ENCODE peak calls at places on chromosomes 2 and 18, in six cellular contexts. One of them, this sample, is unnamed.

GRCh38 chr2:240568678-240569522 is 616 bp downstream of the RNPEPL1 start:
- DNase-seq in NCI-H510A treated with DMSO at 0.1 percent for 48 hours: peak
- DNase-seq in cerebellar cortex: peak
- DNase-seq in stimulated activated CD4-positive, alpha-beta T cell treated with anti-CD3 and anti-CD28 coated beads, Interleukin-1b, Interleukin-23, amount 100 ng/mL, for 4 hours: peak
- DNase-seq in CD4-positive, alpha-beta T cell: peak
- DNase-seq in left ventricle myocardium inferior: peak
- DNase-seq in this sample: peak

GRCh38 chr2:174335605-174336402 is 1.1 kb downstream of the SP9 start:
- DNase-seq in NCI-H510A treated with DMSO at 0.1 percent for 48 hours: peak
- DNase-seq in cerebellar cortex: no peak
- DNase-seq in stimulated activated CD4-positive, alpha-beta T cell treated with anti-CD3 and anti-CD28 coated beads, Interleukin-1b, Interleukin-23, amount 100 ng/mL, for 4 hours: no peak
- DNase-seq in CD4-positive, alpha-beta T cell: no peak
- DNase-seq in left ventricle myocardium inferior: no peak
- DNase-seq in this sample: peak

GRCh38 chr18:4017479-4017878 is 437.6 kb downstream of the DLGAP1 start:
- DNase-seq in NCI-H510A treated with DMSO at 0.1 percent for 48 hours: peak
- DNase-seq in cerebellar cortex: peak
- DNase-seq in stimulated activated CD4-positive, alpha-beta T cell treated with anti-CD3 and anti-CD28 coated beads, Interleukin-1b, Interleukin-23, amount 100 ng/mL, for 4 hours: no peak
- DNase-seq in CD4-positive, alpha-beta T cell: no peak
- DNase-seq in left ventricle myocardium inferior: no peak
- DNase-seq in this sample: peak

GRCh38 chr2:58558866-58559265 is 317.7 kb upstream of the FANCL start:
- DNase-seq in NCI-H510A treated with DMSO at 0.1 percent for 48 hours: peak
- DNase-seq in cerebellar cortex: no peak
- DNase-seq in stimulated activated CD4-positive, alpha-beta T cell treated with anti-CD3 and anti-CD28 coated beads, Interleukin-1b, Interleukin-23, amount 100 ng/mL, for 4 hours: no peak
- DNase-seq in CD4-positive, alpha-beta T cell: no peak
- DNase-seq in left ventricle myocardium inferior: no peak
- DNase-seq in this sample: no peak

GRCh38 chr18:9987931-9988330 is 74.1 kb downstream of the VAPA start:
- DNase-seq in NCI-H510A treated with DMSO at 0.1 percent for 48 hours: no peak
- DNase-seq in cerebellar cortex: no peak
- DNase-seq in stimulated activated CD4-positive, alpha-beta T cell treated with anti-CD3 and anti-CD28 coated beads, Interleukin-1b, Interleukin-23, amount 100 ng/mL, for 4 hours: no peak
- DNase-seq in CD4-positive, alpha-beta T cell: no peak
- DNase-seq in left ventricle myocardium inferior: no peak
- DNase-seq in this sample: no peak

GRCh38 chr2:164898475-164898874 is 56.9 kb downstream of the SLC38A11 start:
- DNase-seq in NCI-H510A treated with DMSO at 0.1 percent for 48 hours: no peak
- DNase-seq in cerebellar cortex: no peak
- DNase-seq in stimulated activated CD4-positive, alpha-beta T cell treated with anti-CD3 and anti-CD28 coated beads, Interleukin-1b, Interleukin-23, amount 100 ng/mL, for 4 hours: no peak
- DNase-seq in CD4-positive, alpha-beta T cell: no peak
- DNase-seq in left ventricle myocardium inferior: no peak
- DNase-seq in this sample: no peak

GRCh38 chr18:8750954-8751415 is 45.6 kb downstream of the MTCL1 start:
- DNase-seq in NCI-H510A treated with DMSO at 0.1 percent for 48 hours: no peak
- DNase-seq in cerebellar cortex: no peak
- DNase-seq in stimulated activated CD4-positive, alpha-beta T cell treated with anti-CD3 and anti-CD28 coated beads, Interleukin-1b, Interleukin-23, amount 100 ng/mL, for 4 hours: no peak
- DNase-seq in CD4-positive, alpha-beta T cell: no peak
- DNase-seq in left ventricle myocardium inferior: no peak
- DNase-seq in this sample: no peak

GRCh38 chr2:156538083-156538504 is 101.9 kb downstream of the GPD2 start:
- DNase-seq in NCI-H510A treated with DMSO at 0.1 percent for 48 hours: no peak
- DNase-seq in cerebellar cortex: no peak
- DNase-seq in stimulated activated CD4-positive, alpha-beta T cell treated with anti-CD3 and anti-CD28 coated beads, Interleukin-1b, Interleukin-23, amount 100 ng/mL, for 4 hours: no peak
- DNase-seq in CD4-positive, alpha-beta T cell: no peak
- DNase-seq in left ventricle myocardium inferior: no peak
- DNase-seq in this sample: no peak

GRCh38 chr2:147679664-147680502 is 164.9 kb upstream of the ACVR2A start:
- DNase-seq in NCI-H510A treated with DMSO at 0.1 percent for 48 hours: peak
- DNase-seq in cerebellar cortex: no peak
- DNase-seq in stimulated activated CD4-positive, alpha-beta T cell treated with anti-CD3 and anti-CD28 coated beads, Interleukin-1b, Interleukin-23, amount 100 ng/mL, for 4 hours: no peak
- DNase-seq in CD4-positive, alpha-beta T cell: no peak
- DNase-seq in left ventricle myocardium inferior: no peak
- DNase-seq in this sample: peak

GRCh38 chr2:78383576-78383975 is 641.9 kb upstream of the REG3G start:
- DNase-seq in NCI-H510A treated with DMSO at 0.1 percent for 48 hours: no peak
- DNase-seq in cerebellar cortex: no peak
- DNase-seq in stimulated activated CD4-positive, alpha-beta T cell treated with anti-CD3 and anti-CD28 coated beads, Interleukin-1b, Interleukin-23, amount 100 ng/mL, for 4 hours: no peak
- DNase-seq in CD4-positive, alpha-beta T cell: no peak
- DNase-seq in left ventricle myocardium inferior: no peak
- DNase-seq in this sample: no peak

GRCh38 chr2:63792523-63792922 is 49.2 kb upstream of the UGP2 start:
- DNase-seq in NCI-H510A treated with DMSO at 0.1 percent for 48 hours: no peak
- DNase-seq in cerebellar cortex: no peak
- DNase-seq in stimulated activated CD4-positive, alpha-beta T cell treated with anti-CD3 and anti-CD28 coated beads, Interleukin-1b, Interleukin-23, amount 100 ng/mL, for 4 hours: no peak
- DNase-seq in CD4-positive, alpha-beta T cell: no peak
- DNase-seq in left ventricle myocardium inferior: no peak
- DNase-seq in this sample: no peak

GRCh38 chr2:62573137-62573731 is 67.2 kb upstream of the TMEM17 start:
- DNase-seq in NCI-H510A treated with DMSO at 0.1 percent for 48 hours: no peak
- DNase-seq in cerebellar cortex: no peak
- DNase-seq in stimulated activated CD4-positive, alpha-beta T cell treated with anti-CD3 and anti-CD28 coated beads, Interleukin-1b, Interleukin-23, amount 100 ng/mL, for 4 hours: no peak
- DNase-seq in CD4-positive, alpha-beta T cell: no peak
- DNase-seq in left ventricle myocardium inferior: no peak
- DNase-seq in this sample: no peak

GRCh38 chr18:51588616-51589015 is 391.1 kb upstream of the MEX3C start:
- DNase-seq in NCI-H510A treated with DMSO at 0.1 percent for 48 hours: no peak
- DNase-seq in cerebellar cortex: no peak
- DNase-seq in stimulated activated CD4-positive, alpha-beta T cell treated with anti-CD3 and anti-CD28 coated beads, Interleukin-1b, Interleukin-23, amount 100 ng/mL, for 4 hours: no peak
- DNase-seq in CD4-positive, alpha-beta T cell: no peak
- DNase-seq in left ventricle myocardium inferior: no peak
- DNase-seq in this sample: no peak

GRCh38 chr2:240564571-240565266 is 3.6 kb upstream of the RNPEPL1 start:
- DNase-seq in NCI-H510A treated with DMSO at 0.1 percent for 48 hours: no peak
- DNase-seq in cerebellar cortex: no peak
- DNase-seq in stimulated activated CD4-positive, alpha-beta T cell treated with anti-CD3 and anti-CD28 coated beads, Interleukin-1b, Interleukin-23, amount 100 ng/mL, for 4 hours: no peak
- DNase-seq in CD4-positive, alpha-beta T cell: peak
- DNase-seq in left ventricle myocardium inferior: no peak
- DNase-seq in this sample: peak

GRCh38 chr2:210503622-210504300 is 27.2 kb upstream of the LANCL1 start:
- DNase-seq in NCI-H510A treated with DMSO at 0.1 percent for 48 hours: no peak
- DNase-seq in cerebellar cortex: peak
- DNase-seq in stimulated activated CD4-positive, alpha-beta T cell treated with anti-CD3 and anti-CD28 coated beads, Interleukin-1b, Interleukin-23, amount 100 ng/mL, for 4 hours: no peak
- DNase-seq in CD4-positive, alpha-beta T cell: no peak
- DNase-seq in left ventricle myocardium inferior: no peak
- DNase-seq in this sample: no peak

GRCh38 chr2:46014911-46015654 is 282.1 kb upstream of the EPAS1 start:
- DNase-seq in NCI-H510A treated with DMSO at 0.1 percent for 48 hours: no peak
- DNase-seq in cerebellar cortex: no peak
- DNase-seq in stimulated activated CD4-positive, alpha-beta T cell treated with anti-CD3 and anti-CD28 coated beads, Interleukin-1b, Interleukin-23, amount 100 ng/mL, for 4 hours: no peak
- DNase-seq in CD4-positive, alpha-beta T cell: no peak
- DNase-seq in left ventricle myocardium inferior: no peak
- DNase-seq in this sample: no peak

GRCh38 chr18:51867767-51868166 is 472.2 kb upstream of the DCC start:
- DNase-seq in NCI-H510A treated with DMSO at 0.1 percent for 48 hours: no peak
- DNase-seq in cerebellar cortex: no peak
- DNase-seq in stimulated activated CD4-positive, alpha-beta T cell treated with anti-CD3 and anti-CD28 coated beads, Interleukin-1b, Interleukin-23, amount 100 ng/mL, for 4 hours: no peak
- DNase-seq in CD4-positive, alpha-beta T cell: no peak
- DNase-seq in left ventricle myocardium inferior: no peak
- DNase-seq in this sample: no peak

GRCh38 chr2:10202136-10202535 is 79.6 kb downstream of the RRM2 start:
- DNase-seq in NCI-H510A treated with DMSO at 0.1 percent for 48 hours: no peak
- DNase-seq in cerebellar cortex: peak
- DNase-seq in stimulated activated CD4-positive, alpha-beta T cell treated with anti-CD3 and anti-CD28 coated beads, Interleukin-1b, Interleukin-23, amount 100 ng/mL, for 4 hours: no peak
- DNase-seq in CD4-positive, alpha-beta T cell: no peak
- DNase-seq in left ventricle myocardium inferior: no peak
- DNase-seq in this sample: no peak

GRCh38 chr2:32355976-32356734 is 668 bp upstream of the BIRC6 start:
- DNase-seq in NCI-H510A treated with DMSO at 0.1 percent for 48 hours: peak
- DNase-seq in cerebellar cortex: peak
- DNase-seq in stimulated activated CD4-positive, alpha-beta T cell treated with anti-CD3 and anti-CD28 coated beads, Interleukin-1b, Interleukin-23, amount 100 ng/mL, for 4 hours: no peak
- DNase-seq in CD4-positive, alpha-beta T cell: no peak
- DNase-seq in left ventricle myocardium inferior: no peak
- DNase-seq in this sample: no peak

GRCh38 chr2:100902833-100903405 is 83.0 kb downstream of the NPAS2 start:
- DNase-seq in NCI-H510A treated with DMSO at 0.1 percent for 48 hours: no peak
- DNase-seq in cerebellar cortex: no peak
- DNase-seq in stimulated activated CD4-positive, alpha-beta T cell treated with anti-CD3 and anti-CD28 coated beads, Interleukin-1b, Interleukin-23, amount 100 ng/mL, for 4 hours: no peak
- DNase-seq in CD4-positive, alpha-beta T cell: no peak
- DNase-seq in left ventricle myocardium inferior: no peak
- DNase-seq in this sample: no peak

GRCh38 chr18:68484241-68484640 is 230.7 kb downstream of the TMX3 start:
- DNase-seq in NCI-H510A treated with DMSO at 0.1 percent for 48 hours: no peak
- DNase-seq in cerebellar cortex: no peak
- DNase-seq in stimulated activated CD4-positive, alpha-beta T cell treated with anti-CD3 and anti-CD28 coated beads, Interleukin-1b, Interleukin-23, amount 100 ng/mL, for 4 hours: no peak
- DNase-seq in CD4-positive, alpha-beta T cell: no peak
- DNase-seq in left ventricle myocardium inferior: no peak
- DNase-seq in this sample: no peak

GRCh38 chr2:25497229-25497861 is 155.6 kb upstream of the DNMT3A start:
- DNase-seq in NCI-H510A treated with DMSO at 0.1 percent for 48 hours: no peak
- DNase-seq in cerebellar cortex: no peak
- DNase-seq in stimulated activated CD4-positive, alpha-beta T cell treated with anti-CD3 and anti-CD28 coated beads, Interleukin-1b, Interleukin-23, amount 100 ng/mL, for 4 hours: no peak
- DNase-seq in CD4-positive, alpha-beta T cell: no peak
- DNase-seq in left ventricle myocardium inferior: no peak
- DNase-seq in this sample: no peak

GRCh38 chr2:239858179-239858578 is 167.0 kb downstream of the NDUFA10 start:
- DNase-seq in NCI-H510A treated with DMSO at 0.1 percent for 48 hours: no peak
- DNase-seq in cerebellar cortex: no peak
- DNase-seq in stimulated activated CD4-positive, alpha-beta T cell treated with anti-CD3 and anti-CD28 coated beads, Interleukin-1b, Interleukin-23, amount 100 ng/mL, for 4 hours: no peak
- DNase-seq in CD4-positive, alpha-beta T cell: no peak
- DNase-seq in left ventricle myocardium inferior: no peak
- DNase-seq in this sample: peak

GRCh38 chr2:25664531-25665307 is 8.7 kb downstream of the DTNB start:
- DNase-seq in NCI-H510A treated with DMSO at 0.1 percent for 48 hours: no peak
- DNase-seq in cerebellar cortex: peak
- DNase-seq in stimulated activated CD4-positive, alpha-beta T cell treated with anti-CD3 and anti-CD28 coated beads, Interleukin-1b, Interleukin-23, amount 100 ng/mL, for 4 hours: no peak
- DNase-seq in CD4-positive, alpha-beta T cell: no peak
- DNase-seq in left ventricle myocardium inferior: peak
- DNase-seq in this sample: peak

GRCh38 chr2:171522804-171523338 is 597 bp downstream of the CYBRD1 start:
- DNase-seq in NCI-H510A treated with DMSO at 0.1 percent for 48 hours: no peak
- DNase-seq in cerebellar cortex: no peak
- DNase-seq in stimulated activated CD4-positive, alpha-beta T cell treated with anti-CD3 and anti-CD28 coated beads, Interleukin-1b, Interleukin-23, amount 100 ng/mL, for 4 hours: no peak
- DNase-seq in CD4-positive, alpha-beta T cell: no peak
- DNase-seq in left ventricle myocardium inferior: peak
- DNase-seq in this sample: peak

GRCh38 chr18:12722731-12723130 is 19.9 kb downstream of the PSMG2 start:
- DNase-seq in NCI-H510A treated with DMSO at 0.1 percent for 48 hours: no peak
- DNase-seq in cerebellar cortex: no peak
- DNase-seq in stimulated activated CD4-positive, alpha-beta T cell treated with anti-CD3 and anti-CD28 coated beads, Interleukin-1b, Interleukin-23, amount 100 ng/mL, for 4 hours: no peak
- DNase-seq in CD4-positive, alpha-beta T cell: no peak
- DNase-seq in left ventricle myocardium inferior: no peak
- DNase-seq in this sample: no peak

GRCh38 chr18:11857177-11857887 is 6.1 kb downstream of the CHMP1B start:
- DNase-seq in NCI-H510A treated with DMSO at 0.1 percent for 48 hours: peak
- DNase-seq in cerebellar cortex: peak
- DNase-seq in stimulated activated CD4-positive, alpha-beta T cell treated with anti-CD3 and anti-CD28 coated beads, Interleukin-1b, Interleukin-23, amount 100 ng/mL, for 4 hours: no peak
- DNase-seq in CD4-positive, alpha-beta T cell: no peak
- DNase-seq in left ventricle myocardium inferior: peak
- DNase-seq in this sample: no peak

GRCh38 chr18:40152859-40153258 is 1802.2 kb upstream of the PIK3C3 start:
- DNase-seq in NCI-H510A treated with DMSO at 0.1 percent for 48 hours: no peak
- DNase-seq in cerebellar cortex: no peak
- DNase-seq in stimulated activated CD4-positive, alpha-beta T cell treated with anti-CD3 and anti-CD28 coated beads, Interleukin-1b, Interleukin-23, amount 100 ng/mL, for 4 hours: no peak
- DNase-seq in CD4-positive, alpha-beta T cell: no peak
- DNase-seq in left ventricle myocardium inferior: no peak
- DNase-seq in this sample: no peak

GRCh38 chr2:102488063-102488462 is 15.0 kb downstream of the SLC9A4 start:
- DNase-seq in NCI-H510A treated with DMSO at 0.1 percent for 48 hours: no peak
- DNase-seq in cerebellar cortex: no peak
- DNase-seq in stimulated activated CD4-positive, alpha-beta T cell treated with anti-CD3 and anti-CD28 coated beads, Interleukin-1b, Interleukin-23, amount 100 ng/mL, for 4 hours: no peak
- DNase-seq in CD4-positive, alpha-beta T cell: no peak
- DNase-seq in left ventricle myocardium inferior: no peak
- DNase-seq in this sample: no peak

GRCh38 chr2:47653909-47654789 is 128.8 kb upstream of the MSH6 start:
- DNase-seq in NCI-H510A treated with DMSO at 0.1 percent for 48 hours: peak
- DNase-seq in cerebellar cortex: no peak
- DNase-seq in stimulated activated CD4-positive, alpha-beta T cell treated with anti-CD3 and anti-CD28 coated beads, Interleukin-1b, Interleukin-23, amount 100 ng/mL, for 4 hours: no peak
- DNase-seq in CD4-positive, alpha-beta T cell: no peak
- DNase-seq in left ventricle myocardium inferior: no peak
- DNase-seq in this sample: peak

GRCh38 chr2:54079331-54079730 is 36.1 kb upstream of the ACYP2 start:
- DNase-seq in NCI-H510A treated with DMSO at 0.1 percent for 48 hours: no peak
- DNase-seq in cerebellar cortex: no peak
- DNase-seq in stimulated activated CD4-positive, alpha-beta T cell treated with anti-CD3 and anti-CD28 coated beads, Interleukin-1b, Interleukin-23, amount 100 ng/mL, for 4 hours: no peak
- DNase-seq in CD4-positive, alpha-beta T cell: no peak
- DNase-seq in left ventricle myocardium inferior: no peak
- DNase-seq in this sample: no peak

GRCh38 chr2:109164739-109165221 is 35.8 kb downstream of the SH3RF3 start:
- DNase-seq in NCI-H510A treated with DMSO at 0.1 percent for 48 hours: no peak
- DNase-seq in cerebellar cortex: no peak
- DNase-seq in stimulated activated CD4-positive, alpha-beta T cell treated with anti-CD3 and anti-CD28 coated beads, Interleukin-1b, Interleukin-23, amount 100 ng/mL, for 4 hours: no peak
- DNase-seq in CD4-positive, alpha-beta T cell: no peak
- DNase-seq in left ventricle myocardium inferior: no peak
- DNase-seq in this sample: no peak

GRCh38 chr2:127185093-127185492 is 35.0 kb downstream of the CYP27C1 start:
- DNase-seq in NCI-H510A treated with DMSO at 0.1 percent for 48 hours: no peak
- DNase-seq in cerebellar cortex: no peak
- DNase-seq in stimulated activated CD4-positive, alpha-beta T cell treated with anti-CD3 and anti-CD28 coated beads, Interleukin-1b, Interleukin-23, amount 100 ng/mL, for 4 hours: no peak
- DNase-seq in CD4-positive, alpha-beta T cell: no peak
- DNase-seq in left ventricle myocardium inferior: no peak
- DNase-seq in this sample: no peak

GRCh38 chr18:4510709-4511108 is 55.6 kb upstream of the DLGAP1 start:
- DNase-seq in NCI-H510A treated with DMSO at 0.1 percent for 48 hours: no peak
- DNase-seq in cerebellar cortex: no peak
- DNase-seq in stimulated activated CD4-positive, alpha-beta T cell treated with anti-CD3 and anti-CD28 coated beads, Interleukin-1b, Interleukin-23, amount 100 ng/mL, for 4 hours: no peak
- DNase-seq in CD4-positive, alpha-beta T cell: no peak
- DNase-seq in left ventricle myocardium inferior: no peak
- DNase-seq in this sample: no peak

GRCh38 chr2:241378816-241379215 is 22.7 kb downstream of the FARP2 start:
- DNase-seq in NCI-H510A treated with DMSO at 0.1 percent for 48 hours: no peak
- DNase-seq in cerebellar cortex: no peak
- DNase-seq in stimulated activated CD4-positive, alpha-beta T cell treated with anti-CD3 and anti-CD28 coated beads, Interleukin-1b, Interleukin-23, amount 100 ng/mL, for 4 hours: no peak
- DNase-seq in CD4-positive, alpha-beta T cell: no peak
- DNase-seq in left ventricle myocardium inferior: no peak
- DNase-seq in this sample: no peak

GRCh38 chr2:11923935-11924334 is 177.5 kb downstream of the LPIN1 start:
- DNase-seq in NCI-H510A treated with DMSO at 0.1 percent for 48 hours: no peak
- DNase-seq in cerebellar cortex: no peak
- DNase-seq in stimulated activated CD4-positive, alpha-beta T cell treated with anti-CD3 and anti-CD28 coated beads, Interleukin-1b, Interleukin-23, amount 100 ng/mL, for 4 hours: no peak
- DNase-seq in CD4-positive, alpha-beta T cell: no peak
- DNase-seq in left ventricle myocardium inferior: no peak
- DNase-seq in this sample: peak

GRCh38 chr2:18154259-18154658 is 275.8 kb downstream of the KCNS3 start:
- DNase-seq in NCI-H510A treated with DMSO at 0.1 percent for 48 hours: no peak
- DNase-seq in cerebellar cortex: no peak
- DNase-seq in stimulated activated CD4-positive, alpha-beta T cell treated with anti-CD3 and anti-CD28 coated beads, Interleukin-1b, Interleukin-23, amount 100 ng/mL, for 4 hours: no peak
- DNase-seq in CD4-positive, alpha-beta T cell: no peak
- DNase-seq in left ventricle myocardium inferior: no peak
- DNase-seq in this sample: no peak

GRCh38 chr2:67600946-67601345 is 203.8 kb downstream of the ETAA1 start:
- DNase-seq in NCI-H510A treated with DMSO at 0.1 percent for 48 hours: no peak
- DNase-seq in cerebellar cortex: no peak
- DNase-seq in stimulated activated CD4-positive, alpha-beta T cell treated with anti-CD3 and anti-CD28 coated beads, Interleukin-1b, Interleukin-23, amount 100 ng/mL, for 4 hours: no peak
- DNase-seq in CD4-positive, alpha-beta T cell: no peak
- DNase-seq in left ventricle myocardium inferior: no peak
- DNase-seq in this sample: no peak

GRCh38 chr2:10772868-10773215 is 39.7 kb downstream of the PDIA6 start:
- DNase-seq in NCI-H510A treated with DMSO at 0.1 percent for 48 hours: no peak
- DNase-seq in cerebellar cortex: no peak
- DNase-seq in stimulated activated CD4-positive, alpha-beta T cell treated with anti-CD3 and anti-CD28 coated beads, Interleukin-1b, Interleukin-23, amount 100 ng/mL, for 4 hours: no peak
- DNase-seq in CD4-positive, alpha-beta T cell: no peak
- DNase-seq in left ventricle myocardium inferior: no peak
- DNase-seq in this sample: no peak